ENCODE peak calls at places on chromosomes 2 and 18, in ten cellular contexts. X is MM.1S, A is kidney, G is fibroblast of villous mesenchyme, T is mammary epithelial cell, H is astrocyte of the spinal cord, J is brain microvascular endothelial cell, Y is K562, V is sigmoid colon, F is choroid plexus epithelial cell. B is an unnamed sample.

GRCh38 chr2:1976112-1976511 is 231.8 kb upstream of the PXDN start:
- DNase-seq in X (no peak), A (no peak), G (no peak), T (no peak), H (no peak), J (no peak), Y (no peak), V (peak; percentile 12), F (no peak), B (no peak)

GRCh38 chr2:64296150-64296500 is 151.9 kb upstream of the PELI1 start:
- DNase-seq in X (no peak), A (no peak), G (peak; percentile 9), T (no peak), H (no peak), J (no peak), Y (no peak), V (no peak), F (no peak), B (no peak)

GRCh38 chr18:8937112-8937641 is 165.3 kb upstream of the NDUFV2 start:
- DNase-seq in X (no peak), A (no peak), G (peak; percentile 53), T (no peak), H (no peak), J (no peak), Y (no peak), V (no peak), F (peak; percentile 40), B (no peak)

GRCh38 chr2:236167297-236168109 is 683 bp downstream of the GBX2 start:
- DNase-seq in X (no peak), A (peak; percentile 71), G (peak; percentile 59), T (peak; percentile 58), H (peak; percentile 55), J (no peak), Y (peak; percentile 65), V (no peak), F (peak; percentile 78), B (no peak)

GRCh38 chr2:28415715-28416114 is 23.1 kb downstream of the FOSL2 start:
- DNase-seq in X (no peak), A (no peak), G (no peak), T (no peak), H (peak; percentile 2), J (no peak), Y (no peak), V (no peak), F (no peak), B (no peak)

GRCh38 chr2:3453196-3453845 is 66.0 kb downstream of the ADI1 start:
- DNase-seq in X (no peak), A (no peak), G (no peak), T (no peak), H (no peak), J (no peak), Y (no peak), V (no peak), F (peak; percentile 25), B (no peak)

GRCh38 chr2:198375073-198375430 is 570.7 kb downstream of the PLCL1 start:
- DNase-seq in X (no peak), A (no peak), G (no peak), T (no peak), H (no peak), J (no peak), Y (no peak), V (no peak), F (no peak), B (no peak)

GRCh38 chr2:216192181-216192580 is 83.0 kb downstream of the XRCC5 start:
- DNase-seq in X (no peak), A (no peak), G (no peak), T (no peak), H (no peak), J (no peak), Y (no peak), V (no peak), F (no peak), B (no peak)

GRCh38 chr2:46615555-46616487 is 136.5 kb downstream of the TMEM247 start:
- DNase-seq in X (peak; percentile 8), A (no peak), G (no peak), T (no peak), H (peak; percentile 20), J (no peak), Y (no peak), V (no peak), F (peak; percentile 24), B (peak; percentile 16)

GRCh38 chr18:13381907-13382682 is 163.5 kb downstream of the LDLRAD4 start:
- DNase-seq in X (peak; percentile 54), A (peak; percentile 92), G (peak; percentile 55), T (no peak), H (peak; percentile 76), J (peak; percentile 77), Y (no peak), V (peak; percentile 88), F (peak; percentile 83), B (peak; percentile 12)

GRCh38 chr2:220103596-220103995 is 476.2 kb downstream of the SLC4A3 start:
- DNase-seq in X (no peak), A (no peak), G (no peak), T (no peak), H (no peak), J (no peak), Y (no peak), V (no peak), F (no peak), B (no peak)

GRCh38 chr2:74671479-74671878 is 17.4 kb downstream of the SEMA4F start:
- DNase-seq in X (no peak), A (no peak), G (peak; percentile 24), T (peak; percentile 63), H (peak; percentile 40), J (peak; percentile 10), Y (no peak), V (no peak), F (peak; percentile 12), B (peak; percentile 79)

GRCh38 chr18:57624988-57625387 is 3.4 kb upstream of the NARS1 start:
- DNase-seq in X (no peak), A (no peak), G (no peak), T (peak; percentile 57), H (peak; percentile 57), J (peak; percentile 52), Y (no peak), V (no peak), F (no peak), B (peak; percentile 50)

GRCh38 chr2:126029316-126029715 is 626.6 kb upstream of the GYPC start:
- DNase-seq in X (no peak), A (no peak), G (no peak), T (no peak), H (no peak), J (no peak), Y (no peak), V (no peak), F (no peak), B (no peak)

GRCh38 chr2:240500561-240501423 is 57.0 kb downstream of the ANKMY1 start:
- DNase-seq in X (no peak), A (peak; percentile 49), G (no peak), T (no peak), H (no peak), J (no peak), Y (no peak), V (peak; percentile 60), F (no peak), B (no peak)

GRCh38 chr2:106094101-106094860 is 99.8 kb downstream of the UXS1 start:
- DNase-seq in X (no peak), A (no peak), G (no peak), T (no peak), H (no peak), J (no peak), Y (no peak), V (no peak), F (no peak), B (no peak)

GRCh38 chr2:238513346-238513745 is 86.6 kb downstream of the ASB1 start:
- DNase-seq in X (peak; percentile 15), A (peak; percentile 14), G (peak; percentile 66), T (peak; percentile 44), H (peak; percentile 37), J (peak; percentile 38), Y (peak; percentile 62), V (no peak), F (peak; percentile 67), B (peak; percentile 28)

GRCh38 chr2:132886574-132886973 is 216.6 kb upstream of the LYPD1 start:
- DNase-seq in X (no peak), A (no peak), G (no peak), T (no peak), H (no peak), J (no peak), Y (no peak), V (no peak), F (no peak), B (no peak)

GRCh38 chr2:132881540-132881939 is 211.5 kb upstream of the LYPD1 start:
- DNase-seq in X (no peak), A (no peak), G (no peak), T (no peak), H (no peak), J (no peak), Y (no peak), V (no peak), F (no peak), B (no peak)

GRCh38 chr2:132884292-132884691 is 214.3 kb upstream of the LYPD1 start:
- DNase-seq in X (no peak), A (no peak), G (no peak), T (no peak), H (no peak), J (no peak), Y (no peak), V (no peak), F (no peak), B (no peak)

GRCh38 chr2:132884692-132885091 is 214.7 kb upstream of the LYPD1 start:
- DNase-seq in X (no peak), A (no peak), G (no peak), T (no peak), H (no peak), J (no peak), Y (no peak), V (no peak), F (no peak), B (no peak)

GRCh38 chr2:132883430-132883829 is 213.4 kb upstream of the LYPD1 start:
- DNase-seq in X (no peak), A (no peak), G (no peak), T (no peak), H (no peak), J (no peak), Y (no peak), V (no peak), F (no peak), B (no peak)
- TF ChIP-seq CTCF in X (no peak), A (no peak), G (no peak), T (no peak), H (no peak), J (no peak), Y (no peak), V (no peak), F (no peak), B (no peak)

GRCh38 chr2:108833219-108833618 is 46.6 kb downstream of the CCDC138 start:
- DNase-seq in X (no peak), A (no peak), G (peak; percentile 75), T (no peak), H (no peak), J (no peak), Y (no peak), V (no peak), F (peak; percentile 40), B (no peak)
- H3K4me3 ChIP-seq in X (no peak overlapping the region), A (no peak overlapping the region), G (no peak overlapping the region), T (no peak overlapping the region), H (no peak overlapping the region), J (no peak overlapping the region), Y (no peak overlapping the region), V (no peak overlapping the region), F (no peak overlapping the region), B (no peak overlapping the region)

GRCh38 chr2:157178865-157179264 is 78.6 kb upstream of the GALNT5 start:
- DNase-seq in X (no peak), A (no peak), G (no peak), T (no peak), H (no peak), J (no peak), Y (peak; percentile 39), V (no peak), F (no peak), B (no peak)
- TF ChIP-seq CTCF in X (no peak), A (no peak), G (no peak), T (peak; percentile 5), H (peak; percentile 12), J (peak; percentile 24), Y (peak; percentile 44), V (no peak), F (peak; percentile 23), B (no peak)

GRCh38 chr2:196592912-196593881 is 46.3 kb upstream of the CCDC150 start:
- DNase-seq in X (peak; percentile 66), A (peak; percentile 75), G (peak; percentile 63), T (peak; percentile 35), H (peak; percentile 53), J (peak; percentile 42), Y (peak; percentile 17), V (no peak), F (peak; percentile 51), B (no peak)
- H3K4me3 ChIP-seq in X (peak within 1 kb of the TSS; percentile 64), A (peak within 1 kb of the TSS; percentile 61), G (peak within 1 kb of the TSS; percentile 67), T (peak within 1 kb of the TSS; percentile 58), H (peak within 1 kb of the TSS; percentile 61), J (peak within 1 kb of the TSS; percentile 76), Y (peak within 1 kb of the TSS; percentile 30), V (peak within 1 kb of the TSS; percentile 65), F (peak within 1 kb of the TSS; percentile 75), B (peak within 1 kb of the TSS; percentile 32)